ENCODE peak calls at places on chromosomes 1 and 21, in ten cellular contexts. K, F, N, A, Y, X, S, L, D and J are unnamed samples.

GRCh38 chr1:185045793-185046441 is 559 bp downstream of the RNF2 start:
- DNase-seq in F (peak; percentile 67), N (no peak), L (peak; percentile 35), K (peak; percentile 63), S (peak; percentile 40), Y (peak; percentile 52), D (no peak), X (peak; percentile 80), A (peak; percentile 39), J (peak; percentile 13)

GRCh38 chr1:84135341-84135740 is 8.7 kb upstream of the PRKACB start:
- DNase-seq in X (no peak), F (no peak), Y (no peak), L (no peak), D (no peak), A (no peak), N (no peak), S (no peak), K (no peak), J (no peak)

GRCh38 chr1:160124709-160125478 is 9.3 kb downstream of the ATP1A2 start:
- DNase-seq in A (no peak), F (no peak), L (no peak), N (peak; percentile 52), K (peak; percentile 89), Y (peak; percentile 72), X (peak; percentile 94), D (no peak), S (no peak), J (peak; percentile 49)

GRCh38 chr1:1540015-1540816 is at the start of gene TMEM240:
- DNase-seq in A (peak; percentile 56), S (peak; percentile 90), L (peak; percentile 72), Y (peak; percentile 90), N (no peak), D (peak; percentile 20), K (peak; percentile 74), F (peak; percentile 71), X (peak; percentile 84), J (no peak)

GRCh38 chr1:244820131-244820530 is 15.3 kb upstream of the COX20 start:
- DNase-seq in D (no peak), K (no peak), S (no peak), L (no peak), A (no peak), F (no peak), Y (no peak), N (no peak), X (peak; percentile 69), J (no peak)

GRCh38 chr1:21569820-21570527 is 60.8 kb downstream of the ALPL start:
- DNase-seq in A (no peak), X (no peak), N (no peak), S (no peak), L (no peak), K (no peak), F (no peak), Y (peak; percentile 26), D (no peak), J (no peak)

GRCh38 chr21:18443085-18443484 is 39.5 kb upstream of the TMPRSS15 start:
- DNase-seq in X (no peak), D (no peak), A (no peak), L (no peak), Y (no peak), N (no peak), K (no peak), S (no peak), F (no peak), J (no peak)

GRCh38 chr1:94335447-94335846 is 82.7 kb upstream of the ABCD3 start:
- DNase-seq in S (no peak), F (peak; percentile 13), A (no peak), L (no peak), N (no peak), X (no peak), D (no peak), Y (no peak), K (no peak), J (no peak)

GRCh38 chr1:38833146-38833545 is 26.4 kb downstream of the RRAGC start:
- DNase-seq in Y (no peak), A (no peak), D (no peak), L (peak; percentile 29), F (no peak), S (no peak), K (no peak), N (no peak), X (no peak), J (no peak)

GRCh38 chr1:100034465-100034864 is 64.7 kb downstream of the SLC35A3 start:
- DNase-seq in X (peak; percentile 64), F (peak; percentile 44), N (no peak), K (peak; percentile 53), Y (no peak), A (peak; percentile 32), S (no peak), L (no peak), D (no peak), J (no peak)

GRCh38 chr1:58883888-58884482 is 100.1 kb upstream of the JUN start:
- DNase-seq in Y (no peak), F (peak; percentile 54), S (no peak), K (no peak), D (no peak), N (no peak), A (no peak), L (no peak), X (no peak), J (no peak)

GRCh38 chr21:15735409-15735808 is 5.6 kb downstream of the USP25 start:
- DNase-seq in N (no peak), S (no peak), D (no peak), X (peak; percentile 41), Y (no peak), L (no peak), K (no peak), A (no peak), F (no peak), J (no peak)

GRCh38 chr1:112544753-112545152 is 36.0 kb downstream of the WNT2B start:
- DNase-seq in X (no peak), S (no peak), Y (no peak), L (no peak), A (no peak), D (no peak), F (no peak), N (no peak), K (peak; percentile 63), J (no peak)

GRCh38 chr1:34929853-34930701 is 627 bp upstream of the DLGAP3 start:
- DNase-seq in L (no peak), X (peak; percentile 72), S (no peak), D (no peak), F (no peak), Y (no peak), N (no peak), A (no peak), K (no peak), J (no peak)